ENCODE peak calls at places on chromosome 16, in ten cellular contexts. X, P, O, U, F, Q, L, W, V and E are unnamed samples.

GRCh38 chr16:15980329-15980728 is 30.9 kb downstream of the ABCC1 start:
- DNase-seq in X (no peak), P (no peak), O (no peak), U (no peak), F (no peak), Q (no peak), L (no peak), W (no peak), V (no peak), E (no peak)

GRCh38 chr16:23509763-23510153 is 536 bp downstream of the GGA2 start:
- DNase-seq in X (peak), P (peak), O (peak), U (no peak), F (peak), Q (no peak), L (peak), W (no peak), V (no peak), E (peak)

GRCh38 chr16:9119795-9120194 is 28.4 kb downstream of the HAPSTR1 start:
- DNase-seq in X (no peak), P (peak), O (no peak), U (no peak), F (no peak), Q (no peak), L (no peak), W (no peak), V (no peak), E (no peak)

GRCh38 chr16:50302472-50303005 is 36.2 kb downstream of the ADCY7 start:
- DNase-seq in X (no peak), P (no peak), O (no peak), U (no peak), F (no peak), Q (no peak), L (no peak), W (no peak), V (no peak), E (no peak)

GRCh38 chr16:86510465-86511261 is at the start of gene FOXF1:
- DNase-seq in X (no peak), P (peak), O (peak), U (no peak), F (peak), Q (no peak), L (no peak), W (peak), V (no peak), E (no peak)

GRCh38 chr16:80938035-80938927 is 68.4 kb downstream of the CMC2 start:
- DNase-seq in X (no peak), P (peak), O (peak), U (no peak), F (peak), Q (no peak), L (no peak), W (no peak), V (peak), E (peak)

GRCh38 chr16:57043248-57043647 is 49.1 kb upstream of the CPNE2 start:
- DNase-seq in X (no peak), P (no peak), O (no peak), U (no peak), F (no peak), Q (no peak), L (no peak), W (no peak), V (no peak), E (no peak)

GRCh38 chr16:21260870-21261791 is 17.0 kb downstream of the CRYM start:
- DNase-seq in X (no peak), P (peak), O (peak), U (no peak), F (peak), Q (no peak), L (no peak), W (no peak), V (no peak), E (peak)

GRCh38 chr16:11219188-11219587 is 36.8 kb downstream of the SOCS1 start:
- DNase-seq in X (no peak), P (peak), O (no peak), U (no peak), F (no peak), Q (no peak), L (no peak), W (no peak), V (no peak), E (no peak)

GRCh38 chr16:77894054-77894632 is 105.8 kb downstream of the VAT1L start:
- DNase-seq in X (no peak), P (no peak), O (no peak), U (no peak), F (no peak), Q (no peak), L (no peak), W (no peak), V (no peak), E (no peak)

GRCh38 chr16:29852654-29853053 is 10.4 kb downstream of the CDIPT start:
- DNase-seq in X (no peak), P (peak), O (no peak), U (no peak), F (no peak), Q (no peak), L (no peak), W (no peak), V (peak), E (no peak)

GRCh38 chr16:4316732-4317461 is 1.0 kb downstream of the GLIS2 start:
- DNase-seq in X (no peak), P (peak), O (peak), U (no peak), F (peak), Q (no peak), L (no peak), W (no peak), V (peak), E (no peak)

GRCh38 chr16:600781-601180 is 10.9 kb downstream of the RAB40C start:
- DNase-seq in X (no peak), P (peak), O (no peak), U (no peak), F (no peak), Q (no peak), L (no peak), W (no peak), V (no peak), E (no peak)

GRCh38 chr16:57537194-57537505 is 779 bp upstream of the CCDC102A start:
- DNase-seq in X (no peak), P (no peak), O (no peak), U (peak), F (no peak), Q (no peak), L (no peak), W (peak), V (no peak), E (no peak)